ENCODE peak calls at places on chromosomes 16 and 17, in six cellular contexts. M is Kasumi-1, R is SK-N-SH, J is left ventricle myocardium superior, I is fibroblast of gingiva, U is T-helper 2 cell. E is an unnamed sample.

GRCh38 chr17:10875984-10876555 is 38.2 kb upstream of the PIRT start:
- DNase-seq in M (peak), R (peak), J (peak), I (no peak), U (no peak), E (peak)

GRCh38 chr16:30728904-30729672 is 19.1 kb upstream of the PHKG2 start:
- DNase-seq in M (peak), R (no peak), J (peak), I (no peak), U (no peak), E (no peak)

GRCh38 chr17:40346768-40347154 is 17.8 kb downstream of the GJD3 start:
- DNase-seq in M (no peak), R (no peak), J (no peak), I (no peak), U (no peak), E (no peak)

GRCh38 chr16:8668138-8668537 is 6.3 kb upstream of the ABAT start:
- DNase-seq in M (no peak), R (no peak), J (no peak), I (no peak), U (no peak), E (no peak)

GRCh38 chr17:35923609-35924114 is 6.9 kb downstream of the RDM1 start:
- DNase-seq in M (no peak), R (no peak), J (no peak), I (no peak), U (no peak), E (no peak)

GRCh38 chr16:69818811-69819587 is 56.9 kb downstream of the WWP2 start:
- DNase-seq in M (no peak), R (peak), J (no peak), I (no peak), U (no peak), E (no peak)

GRCh38 chr17:76635659-76636360 is 7.7 kb downstream of the ST6GALNAC1 start:
- DNase-seq in M (no peak), R (peak), J (no peak), I (no peak), U (no peak), E (no peak)

GRCh38 chr16:85231959-85232358 is 119.7 kb upstream of the CIBAR2 start:
- DNase-seq in M (no peak), R (no peak), J (no peak), I (peak), U (no peak), E (no peak)

GRCh38 chr17:51398128-51398525 is 137.8 kb downstream of the UTP18 start:
- DNase-seq in M (no peak), R (no peak), J (no peak), I (no peak), U (no peak), E (no peak)

GRCh38 chr16:57941016-57941656 is 29.8 kb downstream of the CNGB1 start:
- DNase-seq in M (no peak), R (peak), J (peak), I (peak), U (no peak), E (no peak)

GRCh38 chr16:89116341-89117238 is 22.9 kb downstream of the ACSF3 start:
- DNase-seq in M (no peak), R (no peak), J (peak), I (no peak), U (no peak), E (no peak)

GRCh38 chr16:27353853-27354252 is 40.1 kb downstream of the IL4R start:
- DNase-seq in M (no peak), R (no peak), J (no peak), I (no peak), U (no peak), E (no peak)

GRCh38 chr16:82583415-82583814 is 43.4 kb upstream of the CDH13 start:
- DNase-seq in M (no peak), R (no peak), J (no peak), I (no peak), U (no peak), E (no peak)

GRCh38 chr17:66507103-66507923 is 204.9 kb downstream of the PRKCA start:
- DNase-seq in M (no peak), R (no peak), J (no peak), I (peak), U (no peak), E (no peak)

GRCh38 chr16:65547799-65548446 is 426.1 kb upstream of the CDH11 start:
- DNase-seq in M (no peak), R (peak), J (no peak), I (peak), U (no peak), E (no peak)

GRCh38 chr16:66923866-66924265 is 1.5 kb downstream of the RRAD start:
- DNase-seq in M (no peak), R (no peak), J (no peak), I (no peak), U (no peak), E (no peak)

GRCh38 chr16:67528222-67528869 is at the start of gene RIPOR1:
- DNase-seq in M (no peak), R (peak), J (peak), I (peak), U (peak), E (peak)

GRCh38 chr17:78748048-78748729 is 33.9 kb downstream of the CYTH1 start:
- DNase-seq in M (no peak), R (no peak), J (no peak), I (no peak), U (no peak), E (no peak)

GRCh38 chr17:59561042-59561441 is 4.4 kb upstream of the DHX40 start:
- DNase-seq in M (peak), R (peak), J (no peak), I (no peak), U (no peak), E (no peak)

E was measured in GM19239.